ENCODE peak calls at places on chromosome 2, in four cellular contexts. E is PC-3, J is body of pancreas, D is heart right ventricle. I is an unnamed sample. For H3K4me1, the result is how much of the 10 kb centered on the place peaks cover.

GRCh38 chr2:156006721-156007618 is 325.6 kb downstream of the NR4A2 start:
- ATAC-seq in J (no peak), E (no peak), D (no peak), I (no peak)

GRCh38 chr2:238330391-238330790 is 10.1 kb downstream of the TRAF3IP1 start:
- ATAC-seq in E (no peak), D (no peak), J (no peak), I (no peak)

GRCh38 chr2:32532341-32532740 is 95.5 kb upstream of the TTC27 start:
- ATAC-seq in E (no peak), J (no peak), D (no peak), I (no peak)

GRCh38 chr2:219292616-219293015 is 13.4 kb downstream of the DNAJB2 start:
- ATAC-seq in D (no peak), J (no peak), E (no peak), I (no peak)

GRCh38 chr2:152415231-152415642 is 80.3 kb downstream of the FMNL2 start:
- ATAC-seq in J (peak), D (peak), E (peak), I (no peak)

GRCh38 chr2:199804831-199805230 is 46.2 kb downstream of the FTCDNL1 start:
- ATAC-seq in J (no peak), D (no peak), E (no peak), I (no peak)

GRCh38 chr2:134897932-134898331 is 20.7 kb upstream of the CCNT2 start:
- ATAC-seq in J (no peak), D (no peak), E (no peak), I (no peak)

GRCh38 chr2:17470855-17471641 is 47.2 kb downstream of the RAD51AP2 start:
- ATAC-seq in J (no peak), E (peak), D (no peak), I (no peak)

GRCh38 chr2:237258146-237258545 is 155.8 kb downstream of the COL6A3 start:
- ATAC-seq in E (no peak), J (no peak), D (no peak), I (no peak)

GRCh38 chr2:105868060-105868459 is 123.3 kb downstream of the NCK2 start:
- ATAC-seq in D (peak), E (no peak), J (no peak), I (peak)

GRCh38 chr2:144137269-144137668 is 382.6 kb downstream of the ZEB2 start:
- ATAC-seq in D (no peak), E (no peak), J (no peak), I (no peak)

GRCh38 chr2:238476258-238476657 is 49.5 kb downstream of the ASB1 start:
- ATAC-seq in D (no peak), J (no peak), E (no peak), I (no peak)

GRCh38 chr2:168717790-168718502 is 84.5 kb upstream of the NOSTRIN start:
- ATAC-seq in D (no peak), E (no peak), J (no peak), I (no peak)

DNA sequence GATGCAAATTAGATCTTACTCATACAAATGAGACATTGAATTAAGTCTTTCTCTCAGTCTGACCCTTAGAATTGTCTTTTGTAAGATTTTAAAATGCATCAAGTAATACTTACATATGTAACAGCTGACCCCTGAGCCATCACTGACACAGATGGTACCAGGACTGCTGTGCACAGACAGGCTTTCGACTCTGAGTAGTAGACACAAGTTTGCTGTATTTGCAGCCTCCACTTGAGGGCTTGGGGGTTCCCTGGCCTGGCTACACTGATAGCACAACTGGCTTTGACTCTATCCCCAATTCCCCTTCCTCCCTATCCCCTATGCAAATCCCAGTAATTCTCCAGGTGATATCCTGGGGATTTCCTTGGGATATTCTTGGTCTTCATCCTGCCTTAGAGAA is 200.7 kb downstream of the RPIA start:
- ATAC-seq in J (no peak), E (no peak), D (no peak), I (no peak)
- H3K4me3 ChIP-seq in J (no peak), E (no peak), D (no peak), I (no peak)

GRCh38 chr2:85780316-85781092 is 26.7 kb downstream of the ATOH8 start:
- ATAC-seq in J (no peak), E (no peak), D (no peak), I (no peak)
- H3K4me1 ChIP-seq in J (under half), E (under half), D (half or more), I (under half)

GRCh38 chr2:230809677-230810251 is 55.0 kb upstream of the ITM2C start:
- ATAC-seq in E (no peak), J (no peak), D (no peak), I (no peak)
- TF ChIP-seq CTCF in E (peak), J (no peak), D (no peak), I (no peak)

DNA sequence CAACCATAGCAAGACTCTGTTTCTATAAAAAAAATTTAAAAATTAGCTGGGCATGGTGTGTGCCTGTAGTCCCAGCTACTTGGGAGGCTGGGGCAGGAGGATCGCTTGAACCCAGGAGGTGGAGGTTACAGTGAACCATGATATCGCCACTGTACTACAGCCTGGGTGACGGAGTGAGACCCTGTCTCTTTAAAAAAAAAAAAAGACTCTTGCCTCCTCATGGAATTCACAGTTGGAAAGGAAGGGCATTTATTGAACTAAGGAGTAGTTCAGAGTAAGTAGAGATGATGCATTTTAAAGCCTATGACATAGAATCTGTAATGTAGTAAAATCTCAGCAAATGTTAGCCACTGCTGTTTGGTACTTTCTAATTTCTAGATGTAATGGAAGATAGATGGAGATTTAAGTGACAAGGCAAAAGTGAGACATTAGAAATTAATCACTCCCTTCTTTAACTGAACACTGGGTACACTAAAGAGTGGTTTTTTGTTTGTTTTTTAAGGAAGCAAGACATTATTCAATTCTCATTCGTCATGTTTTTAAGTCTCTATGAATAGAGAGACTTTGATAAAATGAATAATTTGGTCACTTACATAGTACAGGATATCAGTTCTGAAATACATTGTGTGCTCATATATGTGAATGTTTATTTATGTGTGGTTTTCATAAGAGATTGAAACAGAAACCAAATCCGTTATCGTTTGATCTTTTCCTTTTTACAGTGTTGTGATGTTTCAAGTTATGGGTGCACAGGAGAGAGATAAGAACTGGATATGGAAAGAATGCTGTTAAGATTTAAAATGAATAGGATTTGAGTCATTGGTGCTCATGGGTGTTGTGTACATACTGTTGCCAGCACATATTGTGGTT is 186.1 kb upstream of the STON1 start:
- ATAC-seq in J (peak), D (peak), E (peak), I (no peak)
- H3K4me3 ChIP-seq in J (no peak), D (no peak), E (peak), I (peak)

DNA sequence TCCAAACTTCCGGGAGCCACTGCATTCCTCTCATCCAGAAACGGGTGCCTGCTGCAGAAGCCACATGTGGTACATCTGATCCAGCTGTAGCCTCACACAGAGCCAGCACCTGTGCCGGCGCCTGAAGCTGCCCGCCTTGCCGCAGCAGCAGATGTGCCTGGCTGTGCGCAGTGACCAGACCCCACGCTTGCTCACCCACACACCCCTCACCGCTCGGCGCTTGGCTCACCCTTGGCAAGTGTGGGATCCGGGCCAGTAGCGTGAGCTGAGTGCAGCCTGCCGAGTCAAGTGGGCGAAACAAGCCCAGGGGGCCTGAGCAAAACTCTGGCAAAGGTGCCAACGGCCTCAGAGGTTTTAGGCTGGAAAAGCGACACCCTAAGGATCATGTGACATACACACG is 220.1 kb upstream of the TMEFF2 start:
- ATAC-seq in E (no peak), D (no peak), J (no peak), I (peak)
- H3K4me1 ChIP-seq in E (under half), D (under half), J (under half), I (under half)

GRCh38 chr2:38740851-38741541 is 10.2 kb downstream of the SRSF7 start:
- ATAC-seq in E (peak), D (peak), J (peak), I (no peak)
- TF ChIP-seq CTCF in E (peak), D (peak), J (peak), I (peak)

GRCh38 chr2:197328461-197328860 is 17.9 kb upstream of the ANKRD44 start:
- ATAC-seq in J (no peak), E (no peak), D (no peak), I (no peak)

GRCh38 chr2:197322729-197323720 is 12.4 kb upstream of the ANKRD44 start:
- ATAC-seq in D (no peak), J (no peak), E (no peak), I (no peak)

GRCh38 chr2:197327073-197327775 is 16.6 kb upstream of the ANKRD44 start:
- ATAC-seq in D (no peak), J (no peak), E (no peak), I (no peak)

GRCh38 chr2:197324801-197325200 is 14.2 kb upstream of the ANKRD44 start:
- ATAC-seq in J (no peak), E (no peak), D (no peak), I (no peak)

GRCh38 chr2:197327776-197328169 is 17.2 kb upstream of the ANKRD44 start:
- ATAC-seq in D (no peak), J (no peak), E (no peak), I (no peak)
- H3K4me3 ChIP-seq in D (no peak), J (no peak), E (no peak), I (no peak)

DNA sequence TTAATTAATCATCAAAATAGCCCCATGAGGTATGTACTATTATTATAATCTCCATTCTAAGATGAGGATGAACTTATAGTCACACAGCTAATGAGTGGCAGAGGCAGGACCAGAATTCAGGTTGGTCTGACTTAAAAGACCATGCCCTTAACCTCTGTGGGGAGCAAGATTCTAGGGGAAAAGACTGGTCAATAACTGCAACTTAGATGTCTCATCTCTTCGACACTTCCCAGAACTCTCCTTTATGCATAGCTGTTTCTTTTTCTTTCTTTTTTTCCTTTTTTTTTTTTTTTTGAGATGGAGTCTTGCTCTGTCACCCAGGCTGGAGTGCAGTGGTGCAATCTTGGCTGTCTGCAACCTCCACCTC is 66.3 kb upstream of the RTN4 start:
- ATAC-seq in J (no peak), D (no peak), E (no peak), I (no peak)
- H3K4me1 ChIP-seq in J (under half), D (under half), E (under half), I (under half)